ENCODE peak calls at places on chromosomes 13 and 19, in six cellular contexts. Z is stomach, F is breast epithelium, B is lower leg skin, Y is body of pancreas, K is heart left ventricle. J is an unnamed sample.

GRCh38 chr19:35373492-35373891 is 2.6 kb downstream of the GPR42 start:
- DNase-seq in Z (no peak), F (no peak), B (peak; percentile 68), Y (no peak), K (no peak), J (no peak)

GRCh38 chr19:10583021-10583776 is 3.9 kb downstream of the AP1M2 start:
- DNase-seq in Z (no peak), F (no peak), B (no peak), Y (no peak), K (no peak), J (no peak)

GRCh38 chr13:98556968-98557591 is 19.8 kb downstream of the STK24 start:
- DNase-seq in Z (peak; percentile 39), F (no peak), B (peak; percentile 71), Y (no peak), K (no peak), J (no peak)

GRCh38 chr19:49217382-49217781 is 59.8 kb downstream of the TRPM4 start:
- DNase-seq in Z (no peak), F (no peak), B (no peak), Y (no peak), K (peak; percentile 71), J (no peak)

GRCh38 chr13:23570099-23570926 is at the start of gene TNFRSF19:
- DNase-seq in Z (no peak), F (no peak), B (no peak), Y (peak; percentile 25), K (peak; percentile 65), J (peak; percentile 68)

GRCh38 chr13:111556496-111556895 is 236.1 kb downstream of the TEX29 start:
- DNase-seq in Z (no peak), F (no peak), B (peak; percentile 20), Y (no peak), K (no peak), J (no peak)

GRCh38 chr13:31846984-31847752 is 107.8 kb downstream of the RXFP2 start:
- DNase-seq in Z (no peak), F (no peak), B (no peak), Y (peak; percentile 10), K (peak; percentile 48), J (no peak)

GRCh38 chr19:43564800-43565199 is 10.5 kb downstream of the XRCC1 start:
- DNase-seq in Z (no peak), F (no peak), B (no peak), Y (no peak), K (no peak), J (no peak)

GRCh38 chr13:75873499-75873898 is 237.4 kb downstream of the LMO7 start:
- DNase-seq in Z (no peak), F (no peak), B (no peak), Y (no peak), K (no peak), J (no peak)

GRCh38 chr13:95784161-95784880 is 107.4 kb downstream of the DNAJC3 start:
- DNase-seq in Z (no peak), F (no peak), B (no peak), Y (no peak), K (no peak), J (no peak)

GRCh38 chr13:46124531-46124966 is 19.7 kb upstream of the CPB2 start:
- DNase-seq in Z (no peak), F (no peak), B (no peak), Y (no peak), K (no peak), J (no peak)

GRCh38 chr19:41699231-41699967 is 9.0 kb upstream of the CEACAM5 start:
- DNase-seq in Z (peak; percentile 21), F (no peak), B (peak; percentile 59), Y (peak; percentile 30), K (no peak), J (peak; percentile 20)

GRCh38 chr13:74148437-74148836 is 14.2 kb upstream of the KLF12 start:
- DNase-seq in Z (no peak), F (no peak), B (no peak), Y (no peak), K (no peak), J (no peak)

GRCh38 chr13:20356437-20356836 is 124.3 kb upstream of the GJB6 start:
- DNase-seq in Z (no peak), F (no peak), B (no peak), Y (no peak), K (no peak), J (no peak)

GRCh38 chr19:49556412-49557398 is 23.7 kb downstream of the NOSIP start:
- DNase-seq in Z (no peak), F (no peak), B (no peak), Y (peak; percentile 91), K (no peak), J (no peak)

GRCh38 chr13:50518791-50519201 is 324.7 kb downstream of the DLEU7 start:
- DNase-seq in Z (no peak), F (no peak), B (no peak), Y (no peak), K (no peak), J (no peak)

GRCh38 chr19:45189971-45190370 is 11.4 kb downstream of the BLOC1S3 start:
- DNase-seq in Z (no peak), F (no peak), B (no peak), Y (no peak), K (no peak), J (no peak)

GRCh38 chr19:39943586-39943985 is 9.2 kb upstream of the FCGBP start:
- DNase-seq in Z (peak; percentile 49), F (no peak), B (no peak), Y (no peak), K (no peak), J (no peak)

GRCh38 chr13:79398169-79398568 is 7.9 kb downstream of the RBM26 start:
- DNase-seq in Z (no peak), F (no peak), B (no peak), Y (no peak), K (no peak), J (no peak)

GRCh38 chr13:78317030-78317429 is 286.3 kb downstream of the POU4F1 start:
- DNase-seq in Z (no peak), F (no peak), B (no peak), Y (no peak), K (no peak), J (no peak)

GRCh38 chr13:95420501-95420900 is 119.2 kb upstream of the ABCC4 start:
- DNase-seq in Z (no peak), F (no peak), B (no peak), Y (no peak), K (no peak), J (no peak)

GRCh38 chr13:42218576-42218975 is 53.4 kb upstream of the AKAP11 start:
- DNase-seq in Z (no peak), F (no peak), B (no peak), Y (no peak), K (no peak), J (no peak)

GRCh38 chr13:102191951-102192461 is 209.8 kb downstream of the FGF14 start:
- DNase-seq in Z (no peak), F (no peak), B (no peak), Y (no peak), K (no peak), J (no peak)

GRCh38 chr13:25192936-25193335 is 20.8 kb upstream of the AMER2 start:
- DNase-seq in Z (no peak), F (no peak), B (no peak), Y (no peak), K (no peak), J (no peak)

GRCh38 chr19:8005534-8006256 is at the start of gene ELAVL1:
- DNase-seq in Z (peak; percentile 93), F (peak; percentile 88), B (peak; percentile 97), Y (peak; percentile 91), K (peak; percentile 92), J (peak; percentile 86)
- TF ChIP-seq POLR2A in Z (no peak), F (no peak), B (no peak), Y (peak; percentile 66), K (peak; percentile 67), J (peak; percentile 32)

GRCh38 chr19:50725932-50726230 is 2.7 kb downstream of the CLEC11A start:
- DNase-seq in Z (no peak), F (no peak), B (no peak), Y (no peak), K (no peak), J (no peak)
- H3K4me3 ChIP-seq in Z (peak overlapping the region; percentile 63), F (peak overlapping the region; percentile 85), B (no peak overlapping the region), Y (no peak overlapping the region), K (peak overlapping the region; percentile 67), J (peak overlapping the region; percentile 57)

DNA sequence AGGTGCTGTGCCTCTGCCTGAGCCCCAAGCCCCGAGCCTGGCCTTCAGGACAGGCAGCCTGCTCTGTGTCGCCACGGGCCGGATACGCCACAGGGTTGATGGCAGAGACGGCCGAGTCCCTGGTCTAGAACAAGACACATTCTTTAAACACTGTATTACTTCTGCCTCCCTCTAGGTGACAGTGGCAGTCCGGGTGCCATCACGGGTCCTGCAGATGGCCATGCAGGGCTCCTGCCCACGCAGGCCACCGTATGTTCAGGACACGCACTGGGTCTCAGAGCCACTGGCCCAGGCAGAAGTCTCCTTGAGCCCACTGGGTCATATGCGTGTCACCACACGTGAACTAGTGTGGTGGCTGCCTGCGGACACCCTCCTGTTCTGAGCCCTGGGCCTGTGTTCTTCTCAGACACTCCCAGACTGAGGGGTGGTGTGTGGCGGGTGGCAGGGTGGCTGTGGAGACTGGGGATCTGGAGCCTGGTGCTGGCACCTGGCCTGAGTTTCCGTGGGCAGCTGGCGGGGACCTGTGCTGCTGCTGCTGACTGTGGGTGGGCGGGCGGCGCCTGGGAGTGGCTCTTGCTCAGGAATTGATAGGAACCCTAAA is 4.4 kb downstream of the PLEKHJ1 start:
- DNase-seq in Z (no peak), F (no peak), B (no peak), Y (no peak), K (no peak), J (no peak)
- TF ChIP-seq CTCF in Z (no peak), F (no peak), B (peak; percentile 10), Y (no peak), K (no peak), J (no peak)

GRCh38 chr19:48169974-48170803 is at the start of the genes LIG1 and ZSWIM9:
- DNase-seq in Z (peak; percentile 92), F (peak; percentile 88), B (peak; percentile 97), Y (peak; percentile 90), K (peak; percentile 92), J (peak; percentile 89)
- TF ChIP-seq POLR2A in Z (no peak), F (no peak), B (no peak), Y (peak; percentile 47), K (no peak), J (peak; percentile 28)

DNA sequence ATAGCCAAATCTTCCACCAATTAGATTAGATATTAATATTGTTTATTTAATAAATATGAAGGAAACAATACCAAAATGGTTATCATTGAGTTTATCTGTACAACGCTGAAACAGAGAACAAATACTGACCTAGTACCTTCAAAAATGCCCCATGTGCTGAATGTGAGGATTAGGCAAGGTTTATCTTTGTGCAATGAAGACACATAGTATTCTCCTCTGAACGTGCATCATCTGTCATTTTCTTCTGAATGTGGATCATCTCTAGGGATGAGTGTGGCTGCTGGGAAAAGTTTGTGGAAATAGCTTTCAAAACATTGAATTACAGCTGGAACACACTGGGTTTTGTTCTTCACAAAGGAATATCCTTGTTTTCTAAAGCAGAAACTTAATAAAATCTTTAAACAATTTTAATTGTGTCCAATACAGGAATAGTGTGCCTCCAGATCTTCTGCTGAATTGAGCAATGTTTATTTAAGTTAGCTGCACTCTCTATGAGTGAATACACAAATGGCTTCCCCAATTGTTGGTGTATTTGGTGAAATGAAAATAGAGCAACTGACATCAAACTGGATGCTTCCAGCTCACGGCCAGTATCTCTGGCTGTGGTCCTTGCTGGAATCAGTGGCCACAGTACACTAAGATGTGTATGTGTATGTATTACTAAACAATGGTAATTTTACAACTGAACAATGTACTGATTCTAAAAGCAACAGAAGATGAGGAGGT is 6.7 kb downstream of the COL4A1 start:
- DNase-seq in Z (no peak), F (no peak), B (peak; percentile 25), Y (no peak), K (no peak), J (no peak)
- H3K4me3 ChIP-seq in Z (no peak overlapping the region), F (no peak overlapping the region), B (no peak overlapping the region), Y (no peak overlapping the region), K (no peak overlapping the region), J (no peak overlapping the region)

GRCh38 chr19:531009-531752 is 379 bp upstream of the CDC34 start:
- DNase-seq in Z (peak; percentile 88), F (peak; percentile 79), B (peak; percentile 95), Y (peak; percentile 88), K (peak; percentile 88), J (peak; percentile 70)
- TF ChIP-seq CTCF in Z (no peak), F (no peak), B (no peak), Y (no peak), K (no peak), J (no peak)